ENCODE peak calls at places on chromosomes 4 and X, in five cellular contexts. D is hepatocyte; P is germinal center; Y is cardiac septum; S is stimulated activated CD8-positive, alpha-beta memory T cell treated with anti-CD3 and anti-CD28 coated beads, Interleukin-7, amount 100 ng/mL, for 1 hour. W is an unnamed sample.
A peak's percentile ranks its signal among the peaks of the same experiment; 100 is the strongest.

GRCh38 chr4:87423313-87424031 is 1.1 kb downstream of the NUDT9 start:
- DNase-seq in D (no peak), P (peak; percentile 8), Y (no peak), S (no peak), W (no peak)

GRCh38 chr4:16516796-16517413 is 290.6 kb upstream of the TAPT1 start:
- DNase-seq in D (peak; percentile 76), P (no peak), Y (no peak), S (no peak), W (no peak)

GRCh38 chr4:6693274-6694176 is at the start of gene S100P:
- DNase-seq in D (peak; percentile 63), P (no peak), Y (peak; percentile 79), S (no peak), W (no peak)

GRCh38 chr4:189092596-189092995 is 848.1 kb upstream of the FRG1 start:
- DNase-seq in D (no peak), P (no peak), Y (no peak), S (no peak), W (no peak)

GRCh38 chrX:77937291-77937690 is 26.8 kb downstream of the ATP7A start:
- DNase-seq in D (no peak), P (no peak), Y (no peak), S (no peak), W (no peak)

GRCh38 chrX:151754042-151754419 is 19.5 kb downstream of the CNGA2 start:
- DNase-seq in D (no peak), P (no peak), Y (no peak), S (no peak), W (peak; percentile 4)

GRCh38 chr4:113472864-113473263 is 288.7 kb downstream of the CAMK2D start:
- DNase-seq in D (no peak), P (no peak), Y (no peak), S (no peak), W (no peak)

GRCh38 chr4:27087306-27088045 is 226.8 kb downstream of the STIM2 start:
- DNase-seq in D (no peak), P (no peak), Y (no peak), S (no peak), W (no peak)

GRCh38 chr4:15676899-15677298 is 4.7 kb upstream of the FAM200B start:
- DNase-seq in D (no peak), P (no peak), Y (no peak), S (no peak), W (no peak)

GRCh38 chrX:153667931-153668396 is 5.6 kb downstream of the PNCK start:
- DNase-seq in D (peak; percentile 91), P (peak; percentile 65), Y (no peak), S (peak; percentile 38), W (peak; percentile 19)

GRCh38 chrX:46561931-46562721 is 11.4 kb upstream of the CHST7 start:
- DNase-seq in D (no peak), P (peak; percentile 34), Y (peak; percentile 62), S (no peak), W (no peak)

GRCh38 chr4:2413821-2414610 is 4.4 kb downstream of the ZFYVE28 start:
- DNase-seq in D (no peak), P (no peak), Y (no peak), S (no peak), W (no peak)

GRCh38 chr4:91914176-91914804 is 389.5 kb upstream of the GRID2 start:
- DNase-seq in D (peak; percentile 5), P (no peak), Y (no peak), S (no peak), W (no peak)

GRCh38 chrX:13432376-13432775 is 112.5 kb upstream of the ATXN3L start:
- DNase-seq in D (peak; percentile 70), P (no peak), Y (no peak), S (no peak), W (no peak)

GRCh38 chr4:24657768-24658617 is 73.6 kb upstream of the DHX15 start:
- DNase-seq in D (peak; percentile 25), P (no peak), Y (no peak), S (no peak), W (peak; percentile 12)

GRCh38 chr4:113781439-113782040 is 20.0 kb upstream of the CAMK2D start:
- DNase-seq in D (peak; percentile 45), P (peak; percentile 19), Y (no peak), S (no peak), W (no peak)

GRCh38 chr4:187183826-187184225 is 460.2 kb upstream of the FAT1 start:
- DNase-seq in D (no peak), P (no peak), Y (no peak), S (no peak), W (no peak)

GRCh38 chr4:133823177-133823576 is 378.4 kb downstream of the PABPC4L start:
- DNase-seq in D (no peak), P (no peak), Y (no peak), S (no peak), W (no peak)

GRCh38 chr4:15832523-15833451 is 54.7 kb downstream of the CD38 start:
- DNase-seq in D (no peak), P (no peak), Y (no peak), S (no peak), W (no peak)

GRCh38 chr4:95393821-95394220 is 155.0 kb downstream of the UNC5C start:
- DNase-seq in D (no peak), P (no peak), Y (no peak), S (no peak), W (no peak)

GRCh38 chr4:179110816-179111215 is 1668.6 kb upstream of the AGA start:
- DNase-seq in D (no peak), P (no peak), Y (no peak), S (no peak), W (no peak)

W was measured in GOT3.